ENCODE peak calls at places on chromosomes 11 and 22, in six cellular contexts. O, F, G, X, Z and S are unnamed samples.
A peak's percentile ranks its signal among the peaks of the same experiment; 100 is the strongest.

GRCh38 chr22:46002757-46003270 is 25.9 kb upstream of the WNT7B start:
- DNase-seq in Z (no peak), F (no peak), O (no peak), X (no peak), G (peak; percentile 63), S (peak; percentile 55)

GRCh38 chr22:29310863-29311339 is 4.5 kb downstream of the GAS2L1 start:
- DNase-seq in F (peak; percentile 98), Z (peak; percentile 92), X (peak; percentile 80), G (peak; percentile 95), O (no peak), S (peak; percentile 98)

GRCh38 chr11:68741536-68741935 is 9.8 kb downstream of the TESMIN start:
- DNase-seq in O (no peak), F (peak; percentile 4), G (no peak), Z (no peak), X (no peak), S (no peak)

GRCh38 chr11:121761171-121761570 is 308.4 kb upstream of the SORL1-AS1 start:
- DNase-seq in F (no peak), Z (no peak), G (no peak), O (no peak), X (no peak), S (no peak)

GRCh38 chr11:6472934-6473333 is 807 bp downstream of the TRIM3 start:
- DNase-seq in Z (no peak), F (no peak), X (no peak), O (no peak), G (no peak), S (no peak)

GRCh38 chr11:103928040-103928555 is 108.3 kb upstream of the DDI1 start:
- DNase-seq in O (no peak), Z (no peak), F (no peak), G (no peak), X (no peak), S (no peak)

GRCh38 chr11:132601863-132602262 is 930.4 kb downstream of the OPCML start:
- DNase-seq in X (no peak), F (no peak), Z (no peak), O (no peak), G (no peak), S (no peak)

GRCh38 chr11:125305346-125305745 is 140.8 kb downstream of the PKNOX2 start:
- DNase-seq in G (no peak), F (no peak), X (no peak), Z (no peak), O (no peak), S (no peak)

GRCh38 chr11:90178751-90179150 is 44.1 kb downstream of the CHORDC1 start:
- DNase-seq in F (no peak), O (no peak), X (no peak), Z (no peak), G (no peak), S (no peak)

GRCh38 chr11:60169264-60169915 is 13.5 kb downstream of the MS4A6A start:
- DNase-seq in X (peak; percentile 28), O (no peak), Z (no peak), G (no peak), F (peak; percentile 2), S (peak; percentile 0)

GRCh38 chr11:30015725-30016449 is 943 bp downstream of the KCNA4 start:
- DNase-seq in G (no peak), F (no peak), O (no peak), X (peak; percentile 13), Z (no peak), S (no peak)

GRCh38 chr11:9950462-9950861 is 286.6 kb downstream of the SWAP70 start:
- DNase-seq in O (no peak), Z (no peak), F (no peak), X (no peak), G (no peak), S (no peak)
- TF ChIP-seq CTCF in O (no peak), Z (no peak), F (no peak), X (no peak), G (no peak), S (no peak)

GRCh38 chr11:43021466-43021865 is 290.3 kb upstream of the API5 start:
- DNase-seq in G (no peak), F (no peak), O (no peak), Z (peak; percentile 58), X (peak; percentile 35), S (no peak)
- TF ChIP-seq CTCF in G (no peak), F (no peak), O (no peak), Z (peak; percentile 77), X (peak; percentile 44), S (no peak)

DNA sequence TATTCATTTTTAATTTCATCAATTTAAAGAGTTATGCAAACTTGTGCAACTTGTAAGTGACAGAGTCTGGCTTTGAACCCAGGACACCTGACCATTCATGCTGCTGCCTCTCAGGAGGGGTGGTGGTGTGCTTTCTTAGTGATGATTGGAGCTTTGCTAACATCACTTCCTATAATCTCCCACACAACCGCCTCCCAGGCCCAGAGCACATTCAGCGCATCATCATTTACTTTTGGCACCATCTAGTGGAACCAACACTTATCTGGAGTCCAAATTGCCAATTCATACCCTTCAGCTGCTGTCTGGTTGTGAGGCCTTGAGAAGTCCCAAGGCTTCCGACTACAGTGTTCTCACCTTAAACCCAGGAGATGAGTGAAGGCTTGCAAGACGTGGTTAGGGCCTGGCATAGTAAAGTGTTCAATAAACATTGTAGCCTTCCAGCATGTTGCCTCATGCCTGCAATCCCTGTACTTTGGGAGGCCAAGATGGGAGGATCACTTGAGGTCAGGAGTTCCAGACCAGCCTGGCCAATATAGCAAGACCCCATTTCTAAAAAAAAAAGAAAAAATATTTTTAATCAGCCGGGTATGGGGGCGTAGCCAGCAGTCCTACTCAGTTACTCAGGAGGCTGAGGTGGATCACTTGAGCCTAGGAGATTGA is 1.1 kb upstream of the TTLL1 start:
- DNase-seq in F (peak; percentile 80), G (peak; percentile 43), O (no peak), X (no peak), Z (peak; percentile 66), S (peak; percentile 87)
- TF ChIP-seq CTCF in F (peak; percentile 72), G (no peak), O (no peak), X (no peak), Z (peak; percentile 64), S (peak; percentile 43)

GRCh38 chr11:128026596-128026995 is 560.8 kb downstream of the ETS1 start:
- DNase-seq in F (peak; percentile 97), O (no peak), G (peak; percentile 28), X (no peak), Z (no peak), S (peak; percentile 89)

GRCh38 chr11:128022761-128023160 is 564.6 kb downstream of the ETS1 start:
- DNase-seq in Z (no peak), G (no peak), O (no peak), X (no peak), F (no peak), S (no peak)

GRCh38 chr11:128022007-128022368 is 565.4 kb downstream of the ETS1 start:
- DNase-seq in G (no peak), Z (no peak), X (no peak), O (no peak), F (peak; percentile 48), S (peak; percentile 61)

GRCh38 chr11:128018692-128019091 is 568.7 kb downstream of the ETS1 start:
- DNase-seq in F (no peak), O (no peak), X (no peak), Z (no peak), G (no peak), S (no peak)

GRCh38 chr11:128021304-128022006 is 565.9 kb downstream of the ETS1 start:
- DNase-seq in F (no peak), X (peak; percentile 40), G (no peak), O (no peak), Z (no peak), S (no peak)
- TF ChIP-seq CTCF in F (peak; percentile 60), X (peak; percentile 35), G (peak; percentile 14), O (no peak), Z (peak; percentile 22), S (peak; percentile 44)

DNA sequence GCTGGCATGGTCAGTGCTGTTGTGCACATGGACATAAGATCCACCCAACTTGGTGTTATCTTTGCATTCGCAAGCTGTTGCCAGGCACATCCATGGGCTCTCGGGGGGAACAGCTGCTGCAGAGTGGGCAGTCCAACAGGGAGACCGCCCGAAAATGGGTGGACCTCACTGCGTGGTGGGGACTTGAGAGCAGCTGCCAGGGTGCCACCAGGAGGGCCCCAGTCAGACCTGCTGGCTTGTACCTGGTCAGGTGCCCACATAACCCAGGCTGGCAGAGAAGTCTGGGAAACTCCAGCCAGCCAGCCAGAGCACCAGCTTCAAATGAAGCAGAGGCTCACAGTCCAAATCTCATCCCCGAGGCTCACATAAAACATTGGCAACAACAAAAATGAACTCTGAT is 120.2 kb downstream of the BCR start:
- DNase-seq in O (no peak), Z (no peak), X (no peak), F (no peak), G (no peak), S (no peak)
- TF ChIP-seq CTCF in O (no peak), Z (no peak), X (no peak), F (no peak), G (no peak), S (no peak)

DNA sequence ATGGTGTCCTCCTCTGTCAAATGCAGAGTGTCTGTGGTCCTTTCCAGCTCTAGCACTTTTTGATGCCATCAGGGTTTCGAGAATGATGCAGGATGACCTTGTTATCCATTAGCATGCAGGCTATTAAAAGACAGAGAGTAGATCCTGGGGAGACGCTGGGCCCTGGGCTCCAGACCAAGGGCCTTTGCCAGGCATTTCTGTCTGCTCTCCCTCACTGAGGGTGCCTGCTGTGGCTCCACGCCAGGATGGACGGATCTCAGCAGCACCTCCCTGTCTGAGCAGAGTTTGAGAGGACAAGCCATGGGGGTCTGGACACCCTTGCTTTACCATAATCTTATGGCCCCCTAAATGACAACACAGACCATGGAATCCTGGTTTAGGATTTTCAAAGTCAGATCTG is 110.8 kb upstream of the CD82 start:
- DNase-seq in Z (peak; percentile 26), F (no peak), X (no peak), G (no peak), O (no peak), S (no peak)
- TF ChIP-seq CTCF in Z (no peak), F (no peak), X (no peak), G (no peak), O (no peak), S (no peak)

GRCh38 chr11:87722756-87723599 is 452.3 kb downstream of the RAB38 start:
- DNase-seq in F (peak; percentile 7), Z (peak; percentile 26), G (no peak), X (peak; percentile 64), O (no peak), S (no peak)
- TF ChIP-seq CTCF in F (peak; percentile 88), Z (peak; percentile 66), G (peak; percentile 56), X (peak; percentile 71), O (no peak), S (peak; percentile 74)